ENCODE peak calls at places on chromosomes 1 and 21, in eight cellular contexts. T, W, L, Q, J, B, F and U are unnamed samples.

GRCh38 chr1:113192242-113192641 is 119.2 kb downstream of the LRIG2 start:
- DNase-seq in T (no peak), W (no peak), L (no peak), Q (no peak), J (no peak), B (no peak), F (no peak), U (no peak)

GRCh38 chr1:21294266-21295058 is 4.2 kb upstream of the ECE1 start:
- DNase-seq in T (no peak), W (peak; percentile 54), L (no peak), Q (no peak), J (no peak), B (peak; percentile 96), F (no peak), U (no peak)

GRCh38 chr1:37255111-37255795 is 219.1 kb upstream of the ZC3H12A start:
- DNase-seq in T (no peak), W (no peak), L (no peak), Q (peak; percentile 45), J (no peak), B (no peak), F (peak; percentile 93), U (no peak)

GRCh38 chr1:230427981-230428380 is 1.8 kb upstream of the PGBD5 start:
- DNase-seq in T (no peak), W (no peak), L (no peak), Q (no peak), J (no peak), B (no peak), F (peak; percentile 89), U (no peak)

GRCh38 chr1:47409311-47410085 is 6.6 kb upstream of the FOXE3 start:
- DNase-seq in T (no peak), W (peak; percentile 40), L (peak; percentile 12), Q (peak; percentile 84), J (no peak), B (no peak), F (no peak), U (no peak)

GRCh38 chr1:35533596-35533995 is 23.6 kb downstream of the KIAA0319L start:
- DNase-seq in T (no peak), W (no peak), L (no peak), Q (no peak), J (no peak), B (no peak), F (no peak), U (no peak)

GRCh38 chr1:47755368-47755990 is 241.7 kb downstream of the TRABD2B start:
- DNase-seq in T (peak; percentile 58), W (no peak), L (no peak), Q (no peak), J (no peak), B (peak; percentile 58), F (peak; percentile 83), U (no peak)

GRCh38 chr1:101181930-101182329 is 54.9 kb upstream of the S1PR1 start:
- DNase-seq in T (no peak), W (peak; percentile 94), L (peak; percentile 33), Q (no peak), J (no peak), B (no peak), F (no peak), U (no peak)

GRCh38 chr1:31510853-31511789 is 65.2 kb upstream of the TINAGL1 start:
- DNase-seq in T (no peak), W (no peak), L (no peak), Q (peak; percentile 43), J (no peak), B (no peak), F (peak; percentile 19), U (no peak)

GRCh38 chr1:108893141-108893530 is 16.4 kb downstream of the GPSM2 start:
- DNase-seq in T (no peak), W (peak; percentile 56), L (no peak), Q (no peak), J (no peak), B (no peak), F (no peak), U (no peak)

GRCh38 chr1:13616234-13616633 is 32.6 kb downstream of the PDPN start:
- DNase-seq in T (no peak), W (no peak), L (peak; percentile 60), Q (no peak), J (no peak), B (no peak), F (no peak), U (no peak)

GRCh38 chr1:201450721-201451291 is 18.2 kb downstream of the PHLDA3 start:
- DNase-seq in T (peak; percentile 83), W (peak; percentile 89), L (peak; percentile 76), Q (no peak), J (no peak), B (no peak), F (peak; percentile 51), U (no peak)

GRCh38 chr1:68459091-68459490 is 9.3 kb upstream of the RPE65 start:
- DNase-seq in T (no peak), W (no peak), L (no peak), Q (no peak), J (no peak), B (no peak), F (no peak), U (no peak)

GRCh38 chr1:108645479-108646184 is 15.3 kb downstream of the HENMT1 start:
- DNase-seq in T (no peak), W (no peak), L (no peak), Q (no peak), J (no peak), B (no peak), F (peak; percentile 36), U (no peak)

GRCh38 chr1:164823486-164824279 is 264.7 kb downstream of the PBX1 start:
- DNase-seq in T (no peak), W (no peak), L (peak; percentile 81), Q (no peak), J (no peak), B (no peak), F (no peak), U (no peak)

GRCh38 chr1:185375583-185375982 is 58.5 kb upstream of the IVNS1ABP start:
- DNase-seq in T (peak; percentile 67), W (peak; percentile 92), L (no peak), Q (no peak), J (no peak), B (no peak), F (no peak), U (no peak)

GRCh38 chr1:11804666-11805453 is 904 bp downstream of the MTHFR start:
- DNase-seq in T (peak; percentile 74), W (peak; percentile 45), L (peak; percentile 63), Q (peak; percentile 57), J (no peak), B (peak; percentile 22), F (peak; percentile 36), U (peak; percentile 76)

GRCh38 chr1:186887198-186887597 is 58.4 kb downstream of the PLA2G4A start:
- DNase-seq in T (no peak), W (no peak), L (no peak), Q (peak; percentile 27), J (no peak), B (no peak), F (no peak), U (no peak)

GRCh38 chr1:197958861-197959260 is 41.7 kb downstream of the LHX9 start:
- DNase-seq in T (no peak), W (no peak), L (no peak), Q (no peak), J (no peak), B (no peak), F (no peak), U (no peak)

GRCh38 chr21:31459457-31459856 is 115.4 kb upstream of the TIAM1 start:
- DNase-seq in T (no peak), W (no peak), L (no peak), Q (no peak), J (no peak), B (no peak), F (peak; percentile 66), U (no peak)
- TF ChIP-seq CTCF in T (no peak), W (no peak), L (no peak), Q (no peak), J (no peak), B (no peak), F (peak; percentile 58), U (no peak)

GRCh38 chr1:206915085-206915735 is 6.5 kb downstream of the FCMR start:
- DNase-seq in T (no peak), W (no peak), L (no peak), Q (no peak), J (no peak), B (no peak), F (no peak), U (no peak)
- TF ChIP-seq CTCF in T (no peak), W (no peak), L (no peak), Q (no peak), J (no peak), B (no peak), F (no peak), U (no peak)

DNA sequence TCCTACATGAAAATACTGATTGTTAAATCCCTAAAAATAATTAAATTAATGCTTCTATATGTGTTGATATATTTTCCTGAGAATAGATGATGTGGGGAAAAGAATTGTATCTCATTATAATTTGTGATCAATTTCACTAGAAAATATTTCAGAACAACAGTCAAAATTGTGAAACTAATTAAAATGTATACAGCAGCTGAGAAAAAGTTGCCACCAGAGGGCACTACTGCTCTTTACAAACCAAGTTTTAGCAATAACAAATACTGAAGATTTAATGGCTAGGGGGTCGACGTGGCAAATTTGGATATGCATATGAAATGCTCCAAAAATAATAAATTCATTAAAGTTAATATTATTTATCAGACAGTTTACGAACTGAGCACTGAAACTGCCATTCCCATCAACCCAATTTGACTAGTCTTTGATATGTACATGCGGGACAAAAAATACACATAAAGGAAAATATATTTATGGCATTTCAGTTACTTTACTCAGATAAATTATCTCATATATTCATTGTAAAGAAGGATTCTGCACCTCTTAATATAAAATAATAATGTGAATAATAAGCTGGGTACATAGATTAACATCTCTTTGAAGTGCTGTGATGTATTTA is 96.3 kb upstream of the TMPRSS15 start:
- DNase-seq in T (no peak), W (peak; percentile 63), L (peak; percentile 52), Q (no peak), J (peak; percentile 23), B (peak; percentile 73), F (peak; percentile 78), U (no peak)
- TF ChIP-seq CTCF in T (peak; percentile 61), W (peak; percentile 54), L (peak; percentile 32), Q (peak; percentile 79), J (no peak), B (peak; percentile 77), F (peak; percentile 60), U (no peak)

DNA sequence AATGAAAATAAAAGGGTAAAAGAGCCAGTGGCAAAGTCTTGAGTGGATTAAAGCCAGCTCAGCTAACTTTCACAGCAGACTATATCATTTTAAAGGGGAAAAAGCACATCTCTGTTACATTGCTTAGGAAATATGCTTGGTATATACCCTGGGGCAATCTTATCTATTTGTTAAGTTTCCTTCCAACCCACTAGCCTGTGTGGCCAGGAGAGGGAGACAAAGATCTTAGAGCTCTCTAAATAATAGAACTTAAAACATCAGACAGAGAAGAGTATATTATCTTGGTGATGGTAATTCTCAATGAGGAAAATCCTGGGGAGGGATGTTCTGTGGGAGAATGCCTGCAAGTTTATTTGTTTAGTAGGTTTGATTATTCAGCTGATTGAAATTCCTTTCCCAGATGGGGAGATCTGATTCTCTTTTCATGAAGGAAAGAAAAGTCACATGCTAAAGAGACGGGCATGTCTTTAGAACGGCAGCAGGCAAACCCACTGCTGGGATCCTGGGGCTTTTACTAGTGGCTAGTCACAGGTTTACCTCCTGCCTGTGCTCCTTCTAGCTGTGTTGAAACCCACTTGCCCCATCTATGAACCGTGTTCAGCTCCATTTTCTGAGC is 3.6 kb downstream of the KCNE2 start:
- DNase-seq in T (peak; percentile 65), W (peak; percentile 75), L (peak; percentile 74), Q (peak; percentile 72), J (no peak), B (peak; percentile 84), F (peak; percentile 90), U (peak; percentile 75)
- TF ChIP-seq CTCF in T (peak; percentile 66), W (peak; percentile 80), L (peak; percentile 77), Q (peak; percentile 85), J (no peak), B (peak; percentile 93), F (peak; percentile 62), U (peak; percentile 48)

GRCh38 chr1:15937706-15938168 is 38.2 kb downstream of the ZBTB17 start:
- DNase-seq in T (no peak), W (peak; percentile 62), L (no peak), Q (no peak), J (no peak), B (no peak), F (peak; percentile 70), U (no peak)
- TF ChIP-seq CTCF in T (no peak), W (peak; percentile 24), L (no peak), Q (no peak), J (no peak), B (no peak), F (peak; percentile 65), U (no peak)